ENCODE peak calls at places on chromosome 1, in six cellular contexts. W is cardiac muscle cell, Z is glomerular endothelial cell, N is NCI-H1105, H is DMS 273 treated with DMSO at 0.1 percent for 48 hours, Q is foreskin melanocyte. F is an unnamed sample.

GRCh38 chr1:27990920-27991537 is 31.3 kb downstream of the XKR8 start:
- DNase-seq in W (peak), Z (no peak), N (no peak), H (no peak), Q (no peak), F (no peak)

GRCh38 chr1:195195423-195196057 is 1412.7 kb downstream of the KCNT2 start:
- DNase-seq in W (no peak), Z (no peak), N (no peak), H (no peak), Q (no peak), F (no peak)

GRCh38 chr1:47338249-47339077 is 4.9 kb downstream of the CMPK1 start:
- DNase-seq in W (no peak), Z (no peak), N (no peak), H (no peak), Q (no peak), F (no peak)

GRCh38 chr1:19309123-19309813 is 2.7 kb downstream of the AKR7A2 start:
- DNase-seq in W (peak), Z (no peak), N (no peak), H (no peak), Q (no peak), F (no peak)

GRCh38 chr1:165545974-165546373 is 2.2 kb downstream of the LRRC52 start:
- DNase-seq in W (no peak), Z (no peak), N (no peak), H (no peak), Q (no peak), F (no peak)

GRCh38 chr1:84861988-84862644 is 30.9 kb downstream of the LPAR3 start:
- DNase-seq in W (no peak), Z (no peak), N (no peak), H (no peak), Q (no peak), F (no peak)

GRCh38 chr1:45923343-45923742 is 119.9 kb downstream of the MAST2 start:
- DNase-seq in W (peak), Z (no peak), N (no peak), H (no peak), Q (no peak), F (no peak)

GRCh38 chr1:39685071-39685470 is 6.2 kb downstream of the HPCAL4 start:
- DNase-seq in W (no peak), Z (no peak), N (no peak), H (peak), Q (no peak), F (no peak)

GRCh38 chr1:33654267-33654832 is 181.9 kb downstream of the ZSCAN20 start:
- DNase-seq in W (peak), Z (no peak), N (no peak), H (no peak), Q (no peak), F (no peak)

GRCh38 chr1:229249854-229250644 is 20.9 kb upstream of the RAB4A start:
- DNase-seq in W (no peak), Z (no peak), N (no peak), H (no peak), Q (no peak), F (no peak)

GRCh38 chr1:109112056-109112651 is 1.8 kb upstream of the ELAPOR1 start:
- DNase-seq in W (peak), Z (no peak), N (no peak), H (no peak), Q (peak), F (no peak)

GRCh38 chr1:4597020-4597419 is 57.4 kb upstream of the AJAP1 start:
- DNase-seq in W (no peak), Z (no peak), N (no peak), H (no peak), Q (no peak), F (no peak)

GRCh38 chr1:43383449-43383848 is 6.2 kb downstream of the MED8 start:
- DNase-seq in W (no peak), Z (no peak), N (no peak), H (no peak), Q (no peak), F (no peak)

GRCh38 chr1:248823517-248824001 is 2.2 kb downstream of the SH3BP5L start:
- DNase-seq in W (peak), Z (no peak), N (no peak), H (no peak), Q (no peak), F (no peak)

F was measured in adrenal gland.